ENCODE peak calls at places on chromosomes 16 and 17, in nine cellular contexts. R, M, O, T, H, X, A, S and C are unnamed samples.

GRCh38 chr17:48630925-48631692 is 5.0 kb upstream of the HOXB9 start:
- DNase-seq in O (no peak), T (no peak), R (no peak), A (no peak), H (no peak), X (no peak), M (no peak), S (no peak), C (no peak)

GRCh38 chr17:12553625-12554024 is 112.1 kb upstream of the MYOCD start:
- DNase-seq in M (no peak), O (no peak), H (no peak), S (no peak), R (peak; percentile 14), A (no peak), T (no peak), X (no peak), C (no peak)

GRCh38 chr16:360698-361336 is 8.3 kb upstream of the AXIN1 start:
- DNase-seq in A (no peak), X (no peak), S (no peak), T (no peak), H (no peak), O (no peak), M (no peak), R (no peak), C (no peak)

GRCh38 chr17:65230040-65230439 is 92.9 kb downstream of the RGS9 start:
- DNase-seq in S (no peak), M (no peak), R (no peak), A (no peak), T (no peak), H (no peak), O (no peak), X (no peak), C (no peak)

GRCh38 chr17:61463068-61463980 is 11.1 kb downstream of the TBX4 start:
- DNase-seq in H (no peak), M (no peak), T (no peak), X (no peak), S (no peak), R (no peak), A (no peak), O (no peak), C (no peak)

GRCh38 chr16:22681881-22682291 is 132.1 kb upstream of the HS3ST2 start:
- DNase-seq in T (no peak), X (no peak), A (no peak), R (no peak), S (no peak), O (no peak), H (no peak), M (no peak), C (no peak)

GRCh38 chr16:28146536-28146935 is 65.2 kb downstream of the XPO6 start:
- DNase-seq in H (no peak), A (no peak), T (no peak), S (no peak), X (no peak), R (no peak), M (no peak), O (no peak), C (no peak)

GRCh38 chr16:10738231-10739077 is 5.2 kb upstream of the NUBP1 start:
- DNase-seq in H (peak; percentile 84), A (peak; percentile 32), O (no peak), T (peak; percentile 90), R (peak; percentile 89), X (peak; percentile 56), M (no peak), S (no peak), C (peak; percentile 84)

GRCh38 chr17:82301916-82302497 is 15.4 kb downstream of the CD7 start:
- DNase-seq in A (no peak), H (no peak), T (no peak), O (no peak), X (peak; percentile 59), S (no peak), R (no peak), M (no peak), C (no peak)

GRCh38 chr16:87830673-87831420 is 38.5 kb downstream of the SLC7A5 start:
- DNase-seq in S (no peak), O (no peak), A (no peak), R (no peak), T (no peak), H (no peak), X (no peak), M (no peak), C (no peak)

GRCh38 chr17:16044484-16044883 is 44.9 kb downstream of the TTC19 start:
- DNase-seq in X (no peak), S (no peak), M (no peak), T (no peak), R (no peak), O (no peak), A (no peak), H (no peak), C (no peak)

GRCh38 chr17:29807520-29808361 is 122.3 kb downstream of the SSH2 start:
- DNase-seq in H (peak; percentile 79), A (peak; percentile 17), T (peak; percentile 78), R (peak; percentile 73), X (peak; percentile 82), O (peak; percentile 50), M (no peak), S (peak; percentile 50), C (peak; percentile 81)

GRCh38 chr16:53542283-53542682 is 39.3 kb upstream of the AKTIP start:
- DNase-seq in X (no peak), R (no peak), S (no peak), A (no peak), H (no peak), O (no peak), T (no peak), M (no peak), C (no peak)

GRCh38 chr17:66527335-66527734 is 224.9 kb downstream of the PRKCA start:
- DNase-seq in A (no peak), R (no peak), O (no peak), S (no peak), T (no peak), X (no peak), H (no peak), M (no peak), C (no peak)

GRCh38 chr16:22189473-22190168 is 16.5 kb upstream of the EEF2K start:
- DNase-seq in X (peak; percentile 89), S (peak; percentile 76), H (peak; percentile 63), A (no peak), M (no peak), O (peak; percentile 92), T (peak; percentile 22), R (peak; percentile 62), C (peak; percentile 70)

GRCh38 chr16:67917852-67918236 is 13.8 kb downstream of the CTRL start:
- DNase-seq in M (no peak), X (no peak), H (no peak), O (no peak), A (peak; percentile 78), S (no peak), T (peak; percentile 67), R (peak; percentile 95), C (no peak)

GRCh38 chr16:2188395-2188794 is 8.0 kb downstream of the CASKIN1 start:
- DNase-seq in O (no peak), T (no peak), S (no peak), A (no peak), H (no peak), M (no peak), X (no peak), R (no peak), C (no peak)

GRCh38 chr17:64174686-64175456 is 44.9 kb upstream of the ERN1 start:
- DNase-seq in O (no peak), S (no peak), R (peak; percentile 86), T (peak; percentile 90), M (no peak), A (no peak), X (no peak), H (peak; percentile 56), C (no peak)

GRCh38 chr17:57954421-57955182 is 610 bp downstream of the CUEDC1 start:
- DNase-seq in X (no peak), O (no peak), H (peak; percentile 69), T (peak; percentile 55), A (no peak), M (no peak), S (no peak), R (peak; percentile 49), C (peak; percentile 48)

GRCh38 chr17:79785017-79785899 is 7.3 kb downstream of the CBX2 start:
- DNase-seq in S (no peak), R (no peak), X (no peak), T (no peak), O (no peak), A (no peak), H (no peak), M (no peak), C (no peak)

GRCh38 chr17:69223809-69224208 is 4.8 kb downstream of the ABCA10 start:
- DNase-seq in O (no peak), H (peak; percentile 66), S (no peak), T (peak; percentile 67), M (no peak), R (peak; percentile 50), X (no peak), A (no peak), C (no peak)